ENCODE peak calls at places on chromosomes 1 and 21, in five cellular contexts. N is K562, Q is HCT116, I is H1, W is HepG2. V is an unnamed sample.
A peak's percentile ranks its signal among the peaks of the same experiment; 100 is the strongest.

GRCh38 chr1:16617101-16617727 is 3.9 kb upstream of the NBPF1 start:
- DNase-seq in N (no peak), Q (no peak), I (no peak), W (no peak), V (no peak)

GRCh38 chr1:183817576-183818288 is 12.8 kb downstream of the RGL1 start:
- DNase-seq in N (no peak), Q (no peak), I (no peak), W (no peak), V (no peak)

GRCh38 chr1:233394860-233395717 is 67.6 kb downstream of the MAP3K21 start:
- DNase-seq in N (peak; percentile 65), Q (peak; percentile 54), I (no peak), W (peak; percentile 33), V (no peak)

GRCh38 chr1:109470245-109470644 is 3.9 kb downstream of the SYPL2 start:
- DNase-seq in N (no peak), Q (no peak), I (no peak), W (no peak), V (no peak)

GRCh38 chr1:40897499-40897898 is 35.3 kb upstream of the CITED4 start:
- DNase-seq in N (no peak), Q (no peak), I (no peak), W (no peak), V (no peak)

GRCh38 chr1:63674238-63674864 is 81.1 kb downstream of the PGM1 start:
- DNase-seq in N (peak; percentile 59), Q (peak; percentile 67), I (peak; percentile 54), W (peak; percentile 94), V (no peak)

GRCh38 chr1:227092054-227092453 is 152.0 kb downstream of the COQ8A start:
- DNase-seq in N (no peak), Q (no peak), I (no peak), W (no peak), V (no peak)

GRCh38 chr1:14971201-14971600 is 182.3 kb upstream of the TMEM51 start:
- DNase-seq in N (no peak), Q (no peak), I (no peak), W (no peak), V (no peak)

GRCh38 chr21:41616063-41616591 is 108.2 kb upstream of the TMPRSS2 start:
- DNase-seq in N (no peak), Q (no peak), I (no peak), W (no peak), V (no peak)

GRCh38 chr1:240337795-240338194 is 246.1 kb downstream of the FMN2 start:
- DNase-seq in N (no peak), Q (no peak), I (no peak), W (no peak), V (no peak)

GRCh38 chr1:116417678-116418077 is 44.6 kb downstream of the ATP1A1 start:
- DNase-seq in N (no peak), Q (no peak), I (no peak), W (no peak), V (no peak)

GRCh38 chr1:886760-887159 is 37.0 kb upstream of the SAMD11 start:
- DNase-seq in N (no peak), Q (no peak), I (no peak), W (no peak), V (no peak)

GRCh38 chr1:232574867-232575523 is 54.9 kb downstream of the SIPA1L2 start:
- DNase-seq in N (no peak), Q (no peak), I (no peak), W (no peak), V (no peak)

GRCh38 chr1:24384251-24385090 is 29.1 kb downstream of the STPG1 start:
- DNase-seq in N (no peak), Q (no peak), I (no peak), W (no peak), V (no peak)

GRCh38 chr1:236534164-236534651 is 10.4 kb downstream of the LGALS8 start:
- DNase-seq in N (no peak), Q (no peak), I (no peak), W (no peak), V (no peak)

GRCh38 chr1:154290921-154291320 is 18.5 kb downstream of the HAX1 start:
- DNase-seq in N (peak; percentile 32), Q (no peak), I (no peak), W (no peak), V (no peak)

GRCh38 chr1:30692948-30693301 is 30.5 kb downstream of the MATN1 start:
- DNase-seq in N (no peak), Q (no peak), I (no peak), W (no peak), V (no peak)

GRCh38 chr1:235783148-235783776 is 83.4 kb downstream of the LYST start:
- DNase-seq in N (peak; percentile 34), Q (peak; percentile 26), I (no peak), W (peak; percentile 43), V (no peak)

GRCh38 chr1:54277451-54278355 is 77.7 kb downstream of the MRPL37 start:
- DNase-seq in N (no peak), Q (no peak), I (no peak), W (peak; percentile 13), V (peak; percentile 19)

GRCh38 chr1:93670141-93670540 is 11.5 kb downstream of the BCAR3 start:
- DNase-seq in N (no peak), Q (peak; percentile 68), I (no peak), W (no peak), V (no peak)
- TF ChIP-seq SRF in N (no peak), Q (no peak), I (no peak), W (no peak), V (no peak)

GRCh38 chr1:177983824-177984528 is 14.1 kb upstream of the SEC16B start:
- DNase-seq in N (peak; percentile 27), Q (no peak), I (peak; percentile 21), W (peak; percentile 7), V (no peak)
- TF ChIP-seq SRF in N (no peak), Q (no peak), I (no peak), W (no peak), V (no peak)

GRCh38 chr21:30209571-30209970 is 6.3 kb downstream of the CLDN8 start:
- DNase-seq in N (peak; percentile 9), Q (no peak), I (no peak), W (no peak), V (no peak)
- TF ChIP-seq SRF in N (no peak), Q (no peak), I (no peak), W (no peak), V (no peak)

GRCh38 chr21:44773291-44773932 is 28.2 kb downstream of the UBE2G2 start:
- DNase-seq in N (no peak), Q (no peak), I (no peak), W (no peak), V (no peak)
- TF ChIP-seq SRF in N (no peak), Q (no peak), I (no peak), W (no peak), V (no peak)

GRCh38 chr1:78491311-78492071 is 717 bp downstream of the PTGFR start:
- DNase-seq in N (no peak), Q (no peak), I (no peak), W (no peak), V (no peak)
- TF ChIP-seq SRF in N (no peak), Q (no peak), I (no peak), W (no peak), V (no peak)

GRCh38 chr1:43908858-43909257 is 24.7 kb upstream of the ARTN start:
- DNase-seq in N (no peak), Q (no peak), I (no peak), W (no peak), V (no peak)
- TF ChIP-seq SRF in N (no peak), Q (no peak), I (no peak), W (no peak), V (no peak)